ENCODE peak calls at places on chromosomes 13 and 19, in eight cellular contexts. V is IMR-90, F is pancreas, T is neuronal stem cell, Q is aorta, Z is cardiac muscle cell, E is tibial nerve, B is endothelial cell of umbilical vein. A is an unnamed sample. For H3K4me1 and H3K36me3, the result is how much of the 10 kb centered on the place peaks cover.

GRCh38 chr19:5329141-5329540 is 11.5 kb downstream of the PTPRS start:
- DNase-seq in V (no peak), F (no peak), T (no peak), Q (no peak), Z (no peak), E (no peak), B (no peak), A (no peak)

GRCh38 chr13:22800726-22801401 is 379.9 kb upstream of the SGCG start:
- DNase-seq in V (peak), F (no peak), T (no peak), Q (no peak), Z (peak), E (peak), B (no peak), A (peak)

GRCh38 chr19:7535993-7536685 is 622 bp downstream of the PNPLA6 start:
- DNase-seq in V (no peak), F (no peak), T (no peak), Q (no peak), Z (no peak), E (no peak), B (no peak), A (no peak)

GRCh38 chr19:50639121-50640112 is at the start of gene SYT3:
- DNase-seq in V (peak), F (peak), T (peak), Q (peak), Z (peak), E (no peak), B (no peak), A (no peak)

GRCh38 chr19:11408591-11408990 is 10.5 kb downstream of the RGL3 start:
- DNase-seq in V (no peak), F (no peak), T (no peak), Q (no peak), Z (no peak), E (no peak), B (no peak), A (no peak)

GRCh38 chr19:15885919-15886318 is 12.0 kb downstream of the CYP4F2 start:
- DNase-seq in V (no peak), F (no peak), T (no peak), Q (no peak), Z (no peak), E (no peak), B (no peak), A (no peak)

GRCh38 chr13:30711375-30711774 is 24.0 kb upstream of the ALOX5AP start:
- DNase-seq in V (peak), F (no peak), T (no peak), Q (no peak), Z (peak), E (no peak), B (no peak), A (no peak)

GRCh38 chr13:112466132-112467025 is 90.2 kb downstream of the SPACA7 start:
- DNase-seq in V (no peak), F (no peak), T (no peak), Q (no peak), Z (no peak), E (no peak), B (no peak), A (no peak)

GRCh38 chr19:48741222-48741999 is 1.0 kb upstream of the RASIP1 start:
- DNase-seq in V (no peak), F (peak), T (no peak), Q (no peak), Z (no peak), E (no peak), B (peak), A (peak)

DNA sequence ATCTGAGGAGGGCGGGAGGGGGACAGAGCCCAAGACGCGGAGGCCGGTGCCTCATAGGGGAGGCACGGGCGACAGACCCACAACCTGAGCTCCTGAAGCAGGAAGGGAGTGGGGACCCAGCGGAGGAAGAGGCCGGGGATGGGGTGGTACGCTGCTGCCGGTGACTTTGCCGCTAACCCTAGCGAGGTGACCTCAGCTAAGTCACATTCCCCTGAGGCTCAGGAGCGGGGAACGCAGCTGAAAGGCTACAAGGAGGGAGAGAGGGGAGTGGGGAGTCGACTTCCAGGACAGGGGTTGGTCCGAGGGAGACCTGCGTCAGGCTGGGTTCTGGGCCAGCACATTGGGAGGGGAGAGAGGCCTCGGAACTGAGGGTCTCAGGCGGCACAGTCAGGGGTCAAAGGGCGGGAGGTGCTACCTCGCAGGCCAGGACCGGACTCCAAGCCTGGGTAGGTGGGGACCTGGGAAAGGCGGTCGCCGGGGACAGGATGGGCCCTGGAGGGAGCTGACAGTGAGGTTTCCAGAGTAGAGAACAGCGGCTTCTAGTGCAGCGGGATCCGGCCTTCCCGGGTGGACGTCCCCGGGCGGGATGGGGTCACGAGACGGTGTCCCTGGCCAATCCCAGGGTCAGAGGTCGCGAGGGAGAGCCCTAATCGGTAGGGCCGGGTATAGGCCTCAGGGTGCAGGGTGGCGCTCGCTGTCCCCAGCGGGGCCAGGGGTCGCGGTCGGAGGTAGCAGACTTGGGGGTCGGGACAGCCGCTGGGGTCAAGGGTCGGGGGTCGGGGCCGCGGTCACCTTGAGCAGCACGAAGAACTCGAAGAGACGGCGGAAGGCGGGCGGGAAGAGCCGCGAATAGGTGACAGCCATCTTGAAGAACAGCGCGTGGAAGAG is 699 bp downstream of the TMEM259 start:
- DNase-seq in V (no peak), F (peak), T (no peak), Q (no peak), Z (no peak), E (no peak), B (peak), A (peak)
- H3K4me1 ChIP-seq in V (under half), F (under half), T (under half), Q (under half), Z (under half), E (under half), B (under half), A (under half)

DNA sequence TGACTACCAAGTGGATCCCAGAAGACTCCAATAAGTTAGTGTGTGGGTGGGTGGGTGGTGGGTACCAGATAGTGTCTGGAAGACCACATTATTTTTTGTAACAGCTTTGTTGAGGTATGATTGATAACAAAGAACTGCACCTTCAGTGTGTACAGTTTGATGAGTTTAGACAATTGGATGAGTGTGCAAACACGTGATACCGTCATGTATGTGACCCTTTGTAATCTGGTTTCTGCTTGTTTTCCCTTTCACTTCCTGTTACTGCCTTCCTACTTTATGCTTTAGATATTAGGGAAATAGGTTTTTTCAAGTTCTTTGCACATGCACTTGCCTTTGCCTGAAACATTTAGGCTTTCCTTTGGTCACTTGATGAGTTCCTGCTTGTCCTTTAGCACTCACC is 8.5 kb downstream of the RPL21 start:
- DNase-seq in V (no peak), F (no peak), T (no peak), Q (no peak), Z (no peak), E (no peak), B (peak), A (no peak)
- H3K36me3 ChIP-seq in V (under half), F (under half), T (half or more), Q (under half), Z (under half), E (half or more), B (under half), A (under half)

GRCh38 chr13:110811008-110811720 is 97.7 kb downstream of the ING1 start:
- DNase-seq in V (no peak), F (no peak), T (no peak), Q (no peak), Z (no peak), E (no peak), B (no peak), A (no peak)

GRCh38 chr13:110813646-110814624 is 100.4 kb downstream of the ING1 start:
- DNase-seq in V (no peak), F (no peak), T (no peak), Q (no peak), Z (no peak), E (no peak), B (no peak), A (no peak)

GRCh38 chr13:110811751-110812110 is 98.2 kb downstream of the ING1 start:
- DNase-seq in V (no peak), F (no peak), T (no peak), Q (no peak), Z (no peak), E (no peak), B (no peak), A (no peak)

GRCh38 chr13:110812869-110813645 is 99.6 kb downstream of the ING1 start:
- DNase-seq in V (no peak), F (no peak), T (no peak), Q (no peak), Z (no peak), E (no peak), B (no peak), A (no peak)

GRCh38 chr13:110812111-110812868 is 98.8 kb downstream of the ING1 start:
- DNase-seq in V (no peak), F (no peak), T (no peak), Q (no peak), Z (peak), E (no peak), B (peak), A (no peak)
- H3K27ac ChIP-seq in V (no peak), F (no peak), T (no peak), Q (no peak), Z (no peak), E (no peak), B (no peak), A (no peak)

GRCh38 chr13:50129923-50130685 is 114.9 kb downstream of the KCNRG start:
- DNase-seq in V (no peak), F (no peak), T (peak), Q (peak), Z (peak), E (peak), B (no peak), A (no peak)
- H3K4me1 ChIP-seq in V (under half), F (under half), T (under half), Q (under half), Z (under half), E (under half), B (under half), A (under half)

GRCh38 chr19:41309225-41310030 is 544 bp upstream of the CCDC97 start:
- DNase-seq in V (no peak), F (no peak), T (no peak), Q (peak), Z (no peak), E (no peak), B (peak), A (peak)
- H3K36me3 ChIP-seq in V (under half), F (under half), T (half or more), Q (under half), Z (under half), E (under half), B (under half), A (under half)

GRCh38 chr13:51729853-51730553 is 74.0 kb downstream of the DHRS12 start:
- DNase-seq in V (peak), F (no peak), T (no peak), Q (peak), Z (peak), E (no peak), B (peak), A (peak)
- H3K27ac ChIP-seq in V (peak), F (peak), T (peak), Q (peak), Z (no peak), E (peak), B (no peak), A (peak)

GRCh38 chr19:46979770-46980105 is 39.9 kb upstream of the NPAS1 start:
- DNase-seq in V (no peak), F (no peak), T (no peak), Q (no peak), Z (no peak), E (no peak), B (no peak), A (no peak)

GRCh38 chr19:46978470-46978869 is 41.2 kb upstream of the NPAS1 start:
- DNase-seq in V (no peak), F (no peak), T (no peak), Q (no peak), Z (no peak), E (no peak), B (no peak), A (no peak)

GRCh38 chr19:46979103-46979769 is 40.4 kb upstream of the NPAS1 start:
- DNase-seq in V (no peak), F (no peak), T (no peak), Q (no peak), Z (no peak), E (no peak), B (no peak), A (no peak)

GRCh38 chr19:46981296-46981695 is 38.3 kb upstream of the NPAS1 start:
- DNase-seq in V (no peak), F (no peak), T (no peak), Q (no peak), Z (no peak), E (no peak), B (no peak), A (no peak)

GRCh38 chr19:46980756-46981155 is 38.9 kb upstream of the NPAS1 start:
- DNase-seq in V (no peak), F (no peak), T (no peak), Q (no peak), Z (no peak), E (no peak), B (no peak), A (no peak)
- H3K4me1 ChIP-seq in V (under half), F (under half), T (under half), Q (under half), Z (under half), E (under half), B (under half), A (under half)

A was measured in small intestine.